ENCODE peak calls at places on chromosomes 4 and X, in ten cellular contexts. One of them, this sample, is unnamed.

GRCh38 chrX:84248226-84248625 is 60.2 kb upstream of the RPS6KA6 start:
- DNase-seq in mesothelial cell of epicardium: no peak
- DNase-seq in GM10248: no peak
- DNase-seq in glutamatergic neuron: no peak
- DNase-seq in GM06990: no peak
- DNase-seq in IMR-90: peak; percentile 79
- DNase-seq in fibroblast of pulmonary artery: peak; percentile 25
- DNase-seq in AG10803: peak; percentile 51
- DNase-seq in kidney epithelial cell: no peak
- DNase-seq in thyroid gland: no peak
- DNase-seq in this sample: peak; percentile 25

GRCh38 chr4:119014658-119015057 is 121.0 kb upstream of the MYOZ2 start:
- DNase-seq in GM06990: no peak
- DNase-seq in IMR-90: no peak
- DNase-seq in kidney epithelial cell: no peak
- DNase-seq in glutamatergic neuron: no peak
- DNase-seq in fibroblast of pulmonary artery: no peak
- DNase-seq in thyroid gland: no peak
- DNase-seq in AG10803: no peak
- DNase-seq in mesothelial cell of epicardium: no peak
- DNase-seq in GM10248: no peak
- DNase-seq in this sample: no peak

GRCh38 chr4:182764642-182765041 is 152.5 kb downstream of the DCTD start:
- DNase-seq in fibroblast of pulmonary artery: no peak
- DNase-seq in AG10803: no peak
- DNase-seq in mesothelial cell of epicardium: no peak
- DNase-seq in thyroid gland: no peak
- DNase-seq in glutamatergic neuron: no peak
- DNase-seq in kidney epithelial cell: no peak
- DNase-seq in GM10248: no peak
- DNase-seq in GM06990: no peak
- DNase-seq in IMR-90: no peak
- DNase-seq in this sample: no peak

GRCh38 chrX:33086886-33087285 is 124.5 kb downstream of the DMD start:
- DNase-seq in mesothelial cell of epicardium: no peak
- DNase-seq in GM10248: no peak
- DNase-seq in glutamatergic neuron: no peak
- DNase-seq in IMR-90: no peak
- DNase-seq in fibroblast of pulmonary artery: no peak
- DNase-seq in thyroid gland: no peak
- DNase-seq in GM06990: no peak
- DNase-seq in kidney epithelial cell: no peak
- DNase-seq in AG10803: no peak
- DNase-seq in this sample: no peak

GRCh38 chrX:85288992-85289723 is 45.4 kb downstream of the ZNF711 start:
- DNase-seq in thyroid gland: no peak
- DNase-seq in mesothelial cell of epicardium: no peak
- DNase-seq in fibroblast of pulmonary artery: no peak
- DNase-seq in kidney epithelial cell: no peak
- DNase-seq in GM06990: no peak
- DNase-seq in IMR-90: no peak
- DNase-seq in glutamatergic neuron: no peak
- DNase-seq in AG10803: no peak
- DNase-seq in GM10248: no peak
- DNase-seq in this sample: no peak

GRCh38 chr4:47790105-47790504 is 47.8 kb downstream of the CORIN start:
- DNase-seq in GM06990: no peak
- DNase-seq in AG10803: no peak
- DNase-seq in glutamatergic neuron: no peak
- DNase-seq in IMR-90: no peak
- DNase-seq in mesothelial cell of epicardium: no peak
- DNase-seq in GM10248: no peak
- DNase-seq in kidney epithelial cell: no peak
- DNase-seq in fibroblast of pulmonary artery: no peak
- DNase-seq in thyroid gland: no peak
- DNase-seq in this sample: no peak

GRCh38 chr4:183889190-183889589 is 15.9 kb upstream of the STOX2 start:
- DNase-seq in thyroid gland: no peak
- DNase-seq in mesothelial cell of epicardium: no peak
- DNase-seq in AG10803: no peak
- DNase-seq in fibroblast of pulmonary artery: no peak
- DNase-seq in GM10248: no peak
- DNase-seq in glutamatergic neuron: no peak
- DNase-seq in IMR-90: no peak
- DNase-seq in kidney epithelial cell: no peak
- DNase-seq in GM06990: no peak
- DNase-seq in this sample: no peak

GRCh38 chrX:150364347-150365050 is 1.4 kb downstream of the MAMLD1 start:
- DNase-seq in thyroid gland: peak; percentile 20
- DNase-seq in AG10803: no peak
- DNase-seq in IMR-90: peak; percentile 6
- DNase-seq in GM06990: no peak
- DNase-seq in fibroblast of pulmonary artery: no peak
- DNase-seq in GM10248: no peak
- DNase-seq in glutamatergic neuron: peak; percentile 28
- DNase-seq in mesothelial cell of epicardium: no peak
- DNase-seq in kidney epithelial cell: no peak
- DNase-seq in this sample: peak; percentile 12

GRCh38 chrX:121322159-121322558 is 274.7 kb downstream of the GLUD2 start:
- DNase-seq in kidney epithelial cell: no peak
- DNase-seq in fibroblast of pulmonary artery: no peak
- DNase-seq in mesothelial cell of epicardium: no peak
- DNase-seq in AG10803: no peak
- DNase-seq in GM06990: no peak
- DNase-seq in GM10248: no peak
- DNase-seq in glutamatergic neuron: no peak
- DNase-seq in IMR-90: no peak
- DNase-seq in thyroid gland: no peak
- DNase-seq in this sample: no peak

GRCh38 chr4:39716356-39716755 is 18.4 kb downstream of the UBE2K start:
- DNase-seq in glutamatergic neuron: no peak
- DNase-seq in GM06990: no peak
- DNase-seq in GM10248: no peak
- DNase-seq in kidney epithelial cell: no peak
- DNase-seq in thyroid gland: no peak
- DNase-seq in IMR-90: no peak
- DNase-seq in fibroblast of pulmonary artery: no peak
- DNase-seq in mesothelial cell of epicardium: no peak
- DNase-seq in AG10803: no peak
- DNase-seq in this sample: no peak

GRCh38 chrX:153771686-153772607 is 7.9 kb downstream of the PLXNB3 start:
- DNase-seq in fibroblast of pulmonary artery: no peak
- DNase-seq in mesothelial cell of epicardium: no peak
- DNase-seq in IMR-90: no peak
- DNase-seq in glutamatergic neuron: peak; percentile 7
- DNase-seq in AG10803: no peak
- DNase-seq in GM06990: peak; percentile 4
- DNase-seq in thyroid gland: no peak
- DNase-seq in GM10248: no peak
- DNase-seq in kidney epithelial cell: no peak
- DNase-seq in this sample: no peak

GRCh38 chrX:115038406-115038805 is 21.0 kb upstream of the IL13RA2 start:
- DNase-seq in fibroblast of pulmonary artery: no peak
- DNase-seq in thyroid gland: no peak
- DNase-seq in glutamatergic neuron: no peak
- DNase-seq in IMR-90: peak; percentile 25
- DNase-seq in kidney epithelial cell: no peak
- DNase-seq in GM06990: no peak
- DNase-seq in mesothelial cell of epicardium: no peak
- DNase-seq in GM10248: no peak
- DNase-seq in AG10803: peak; percentile 39
- DNase-seq in this sample: no peak

GRCh38 chr4:88242144-88242543 is 42.2 kb downstream of the PPM1K start:
- DNase-seq in AG10803: no peak
- DNase-seq in IMR-90: no peak
- DNase-seq in glutamatergic neuron: no peak
- DNase-seq in GM06990: no peak
- DNase-seq in GM10248: no peak
- DNase-seq in kidney epithelial cell: no peak
- DNase-seq in fibroblast of pulmonary artery: no peak
- DNase-seq in thyroid gland: no peak
- DNase-seq in mesothelial cell of epicardium: no peak
- DNase-seq in this sample: no peak

GRCh38 chrX:23884427-23885024 is 23.2 kb downstream of the APOO start:
- DNase-seq in GM06990: no peak
- DNase-seq in kidney epithelial cell: no peak
- DNase-seq in glutamatergic neuron: no peak
- DNase-seq in mesothelial cell of epicardium: no peak
- DNase-seq in IMR-90: peak; percentile 50
- DNase-seq in GM10248: no peak
- DNase-seq in AG10803: peak; percentile 22
- DNase-seq in fibroblast of pulmonary artery: no peak
- DNase-seq in thyroid gland: no peak
- DNase-seq in this sample: no peak

GRCh38 chr4:6201580-6202091 is 1.3 kb upstream of the JAKMIP1 start:
- DNase-seq in AG10803: no peak
- DNase-seq in mesothelial cell of epicardium: no peak
- DNase-seq in fibroblast of pulmonary artery: no peak
- DNase-seq in GM06990: peak; percentile 74
- DNase-seq in IMR-90: no peak
- DNase-seq in thyroid gland: no peak
- DNase-seq in GM10248: peak; percentile 39
- DNase-seq in kidney epithelial cell: no peak
- DNase-seq in glutamatergic neuron: no peak
- DNase-seq in this sample: no peak

GRCh38 chrX:10327651-10328050 is 170.9 kb downstream of the CLCN4 start:
- DNase-seq in kidney epithelial cell: no peak
- DNase-seq in fibroblast of pulmonary artery: no peak
- DNase-seq in GM10248: no peak
- DNase-seq in IMR-90: peak; percentile 5
- DNase-seq in glutamatergic neuron: no peak
- DNase-seq in AG10803: no peak
- DNase-seq in GM06990: no peak
- DNase-seq in mesothelial cell of epicardium: no peak
- DNase-seq in thyroid gland: no peak
- DNase-seq in this sample: no peak

GRCh38 chr4:6372649-6373525 is 99.5 kb downstream of the PPP2R2C start:
- DNase-seq in fibroblast of pulmonary artery: peak; percentile 37
- DNase-seq in glutamatergic neuron: no peak
- DNase-seq in mesothelial cell of epicardium: no peak
- DNase-seq in thyroid gland: no peak
- DNase-seq in kidney epithelial cell: no peak
- DNase-seq in AG10803: peak; percentile 27
- DNase-seq in GM10248: peak; percentile 69
- DNase-seq in IMR-90: peak; percentile 28
- DNase-seq in GM06990: no peak
- DNase-seq in this sample: peak; percentile 20

GRCh38 chr4:71648923-71649322 is 135.0 kb downstream of the GC start:
- DNase-seq in fibroblast of pulmonary artery: no peak
- DNase-seq in AG10803: no peak
- DNase-seq in glutamatergic neuron: no peak
- DNase-seq in IMR-90: no peak
- DNase-seq in kidney epithelial cell: no peak
- DNase-seq in GM06990: no peak
- DNase-seq in thyroid gland: no peak
- DNase-seq in mesothelial cell of epicardium: no peak
- DNase-seq in GM10248: no peak
- DNase-seq in this sample: no peak

GRCh38 chr4:24662065-24662464 is 77.7 kb upstream of the DHX15 start:
- DNase-seq in kidney epithelial cell: no peak
- DNase-seq in glutamatergic neuron: no peak
- DNase-seq in IMR-90: no peak
- DNase-seq in GM06990: no peak
- DNase-seq in fibroblast of pulmonary artery: no peak
- DNase-seq in mesothelial cell of epicardium: no peak
- DNase-seq in GM10248: no peak
- DNase-seq in AG10803: no peak
- DNase-seq in thyroid gland: no peak
- DNase-seq in this sample: no peak

GRCh38 chrX:6225307-6226052 is 3.2 kb downstream of the NLGN4X start:
- DNase-seq in kidney epithelial cell: no peak
- DNase-seq in mesothelial cell of epicardium: no peak
- DNase-seq in glutamatergic neuron: no peak
- DNase-seq in GM10248: no peak
- DNase-seq in IMR-90: no peak
- DNase-seq in AG10803: no peak
- DNase-seq in thyroid gland: no peak
- DNase-seq in GM06990: no peak
- DNase-seq in fibroblast of pulmonary artery: no peak
- DNase-seq in this sample: no peak
- TF ChIP-seq CTCF in kidney epithelial cell: peak; percentile 7
- TF ChIP-seq CTCF in mesothelial cell of epicardium: no peak
- TF ChIP-seq CTCF in glutamatergic neuron: no peak
- TF ChIP-seq CTCF in GM10248: no peak
- TF ChIP-seq CTCF in IMR-90: no peak
- TF ChIP-seq CTCF in AG10803: no peak
- TF ChIP-seq CTCF in thyroid gland: no peak
- TF ChIP-seq CTCF in GM06990: no peak
- TF ChIP-seq CTCF in fibroblast of pulmonary artery: no peak
- TF ChIP-seq CTCF in this sample: no peak

GRCh38 chrX:14712096-14712495 is 160.8 kb downstream of the FANCB start:
- DNase-seq in AG10803: no peak
- DNase-seq in IMR-90: no peak
- DNase-seq in kidney epithelial cell: no peak
- DNase-seq in GM06990: no peak
- DNase-seq in fibroblast of pulmonary artery: no peak
- DNase-seq in mesothelial cell of epicardium: no peak
- DNase-seq in GM10248: no peak
- DNase-seq in thyroid gland: no peak
- DNase-seq in glutamatergic neuron: no peak
- DNase-seq in this sample: no peak
- TF ChIP-seq CTCF in AG10803: no peak
- TF ChIP-seq CTCF in IMR-90: peak; percentile 13
- TF ChIP-seq CTCF in kidney epithelial cell: no peak
- TF ChIP-seq CTCF in GM06990: no peak
- TF ChIP-seq CTCF in fibroblast of pulmonary artery: no peak
- TF ChIP-seq CTCF in mesothelial cell of epicardium: no peak
- TF ChIP-seq CTCF in GM10248: no peak
- TF ChIP-seq CTCF in thyroid gland: no peak
- TF ChIP-seq CTCF in glutamatergic neuron: no peak
- TF ChIP-seq CTCF in this sample: no peak

GRCh38 chr4:139083533-139084424 is 68.2 kb downstream of the NOCT start:
- DNase-seq in GM06990: peak; percentile 92
- DNase-seq in AG10803: peak; percentile 94
- DNase-seq in kidney epithelial cell: peak; percentile 65
- DNase-seq in glutamatergic neuron: peak; percentile 94
- DNase-seq in fibroblast of pulmonary artery: peak; percentile 92
- DNase-seq in thyroid gland: peak; percentile 94
- DNase-seq in IMR-90: peak; percentile 90
- DNase-seq in GM10248: peak; percentile 83
- DNase-seq in mesothelial cell of epicardium: peak; percentile 73
- DNase-seq in this sample: peak; percentile 86
- TF ChIP-seq CTCF in GM06990: peak; percentile 24
- TF ChIP-seq CTCF in AG10803: peak; percentile 23
- TF ChIP-seq CTCF in kidney epithelial cell: peak; percentile 16
- TF ChIP-seq CTCF in glutamatergic neuron: peak; percentile 28
- TF ChIP-seq CTCF in fibroblast of pulmonary artery: no peak
- TF ChIP-seq CTCF in thyroid gland: no peak
- TF ChIP-seq CTCF in IMR-90: peak; percentile 30
- TF ChIP-seq CTCF in GM10248: no peak
- TF ChIP-seq CTCF in mesothelial cell of epicardium: no peak
- TF ChIP-seq CTCF in this sample: peak; percentile 37

DNA sequence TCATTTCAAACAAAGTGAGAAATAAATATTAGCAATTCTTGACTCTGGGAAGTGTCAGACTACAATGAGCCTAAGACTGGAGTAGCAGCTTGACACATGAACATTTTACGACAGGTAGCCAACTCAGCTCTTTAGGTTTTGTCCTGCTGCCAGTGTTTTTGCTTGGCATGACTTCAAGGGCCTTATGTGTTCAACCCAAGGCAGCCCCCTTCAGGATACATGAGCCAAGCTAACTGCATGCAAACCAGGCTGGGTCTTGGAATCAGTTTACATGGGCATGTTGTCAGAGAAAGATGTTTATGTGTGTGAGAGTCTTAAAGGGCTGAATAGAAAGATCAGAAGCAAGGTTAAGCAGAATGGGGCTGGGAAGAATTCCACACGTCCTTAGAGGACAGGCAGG is 97.4 kb downstream of the NKX6-1 start:
- DNase-seq in IMR-90: no peak
- DNase-seq in thyroid gland: peak; percentile 59
- DNase-seq in kidney epithelial cell: no peak
- DNase-seq in AG10803: no peak
- DNase-seq in glutamatergic neuron: no peak
- DNase-seq in GM06990: no peak
- DNase-seq in fibroblast of pulmonary artery: no peak
- DNase-seq in mesothelial cell of epicardium: no peak
- DNase-seq in GM10248: no peak
- DNase-seq in this sample: no peak
- TF ChIP-seq CTCF in IMR-90: no peak
- TF ChIP-seq CTCF in thyroid gland: no peak
- TF ChIP-seq CTCF in kidney epithelial cell: no peak
- TF ChIP-seq CTCF in AG10803: no peak
- TF ChIP-seq CTCF in glutamatergic neuron: no peak
- TF ChIP-seq CTCF in GM06990: no peak
- TF ChIP-seq CTCF in fibroblast of pulmonary artery: no peak
- TF ChIP-seq CTCF in mesothelial cell of epicardium: no peak
- TF ChIP-seq CTCF in GM10248: no peak
- TF ChIP-seq CTCF in this sample: no peak

This sample was measured in fibroblast of the aortic adventitia.